ENCODE peak calls at places on chromosome 11, in five cellular contexts. One of them, this sample, is unnamed.

GRCh38 chr11:17538054-17538453 is 6.2 kb downstream of the USH1C start:
- DNase-seq in pancreas: no peak
- DNase-seq in foreskin fibroblast: no peak
- DNase-seq in Caco-2: no peak
- DNase-seq in brain microvascular endothelial cell: no peak
- DNase-seq in this sample: no peak

GRCh38 chr11:114397349-114397982 is 2.8 kb downstream of the C11orf71 start:
- DNase-seq in Caco-2: no peak
- DNase-seq in pancreas: no peak
- DNase-seq in foreskin fibroblast: peak; percentile 26
- DNase-seq in brain microvascular endothelial cell: no peak
- DNase-seq in this sample: no peak

GRCh38 chr11:114762437-114762836 is 84.1 kb downstream of the NXPE2 start:
- DNase-seq in brain microvascular endothelial cell: peak; percentile 47
- DNase-seq in Caco-2: peak; percentile 81
- DNase-seq in pancreas: peak; percentile 74
- DNase-seq in foreskin fibroblast: peak; percentile 43
- DNase-seq in this sample: peak; percentile 28

GRCh38 chr11:18775492-18776292 is 15.9 kb downstream of the PTPN5 start:
- DNase-seq in foreskin fibroblast: peak; percentile 70
- DNase-seq in brain microvascular endothelial cell: peak; percentile 52
- DNase-seq in Caco-2: peak; percentile 85
- DNase-seq in pancreas: peak; percentile 84
- DNase-seq in this sample: no peak

GRCh38 chr11:131924446-131925240 is 554.2 kb downstream of the NTM start:
- DNase-seq in foreskin fibroblast: peak; percentile 40
- DNase-seq in pancreas: no peak
- DNase-seq in Caco-2: no peak
- DNase-seq in brain microvascular endothelial cell: peak; percentile 59
- DNase-seq in this sample: peak; percentile 49

GRCh38 chr11:116695657-116696254 is 77.0 kb downstream of the BUD13 start:
- DNase-seq in Caco-2: no peak
- DNase-seq in foreskin fibroblast: no peak
- DNase-seq in pancreas: no peak
- DNase-seq in brain microvascular endothelial cell: no peak
- DNase-seq in this sample: no peak

GRCh38 chr11:9386901-9387300 is 2.4 kb downstream of the IPO7 start:
- DNase-seq in Caco-2: no peak
- DNase-seq in foreskin fibroblast: no peak
- DNase-seq in brain microvascular endothelial cell: no peak
- DNase-seq in pancreas: no peak
- DNase-seq in this sample: no peak

GRCh38 chr11:95605271-95605940 is 184.2 kb downstream of the FAM76B start:
- DNase-seq in Caco-2: no peak
- DNase-seq in pancreas: no peak
- DNase-seq in brain microvascular endothelial cell: no peak
- DNase-seq in foreskin fibroblast: no peak
- DNase-seq in this sample: no peak

GRCh38 chr11:1841511-1842148 is 2.8 kb downstream of the TNNI2 start:
- DNase-seq in brain microvascular endothelial cell: no peak
- DNase-seq in Caco-2: no peak
- DNase-seq in foreskin fibroblast: no peak
- DNase-seq in pancreas: peak; percentile 79
- DNase-seq in this sample: no peak

GRCh38 chr11:128725630-128726461 is 32.0 kb downstream of the FLI1 start:
- DNase-seq in Caco-2: no peak
- DNase-seq in pancreas: no peak
- DNase-seq in foreskin fibroblast: peak; percentile 47
- DNase-seq in brain microvascular endothelial cell: no peak
- DNase-seq in this sample: no peak

GRCh38 chr11:8613036-8613435 is 19.0 kb upstream of the STK33 start:
- DNase-seq in Caco-2: no peak
- DNase-seq in foreskin fibroblast: no peak
- DNase-seq in brain microvascular endothelial cell: no peak
- DNase-seq in pancreas: no peak
- DNase-seq in this sample: no peak

GRCh38 chr11:122803306-122803705 is 35.0 kb upstream of the CRTAM start:
- DNase-seq in foreskin fibroblast: peak; percentile 94
- DNase-seq in pancreas: no peak
- DNase-seq in brain microvascular endothelial cell: peak; percentile 64
- DNase-seq in Caco-2: no peak
- DNase-seq in this sample: no peak

GRCh38 chr11:118791015-118791960 is at the start of gene DDX6:
- DNase-seq in foreskin fibroblast: peak; percentile 96
- DNase-seq in pancreas: peak; percentile 98
- DNase-seq in Caco-2: peak; percentile 98
- DNase-seq in brain microvascular endothelial cell: peak; percentile 83
- DNase-seq in this sample: peak; percentile 63

GRCh38 chr11:20355221-20356219 is 8.0 kb upstream of the HTATIP2 start:
- DNase-seq in pancreas: no peak
- DNase-seq in brain microvascular endothelial cell: peak; percentile 60
- DNase-seq in foreskin fibroblast: peak; percentile 83
- DNase-seq in Caco-2: peak; percentile 70
- DNase-seq in this sample: peak; percentile 27

GRCh38 chr11:62048101-62048500 is 75.7 kb upstream of the INCENP start:
- DNase-seq in Caco-2: no peak
- DNase-seq in pancreas: no peak
- DNase-seq in foreskin fibroblast: peak; percentile 38
- DNase-seq in brain microvascular endothelial cell: no peak
- DNase-seq in this sample: no peak

GRCh38 chr11:83784419-83784818 is 498.3 kb upstream of the CCDC90B start:
- DNase-seq in brain microvascular endothelial cell: no peak
- DNase-seq in pancreas: no peak
- DNase-seq in Caco-2: no peak
- DNase-seq in foreskin fibroblast: no peak
- DNase-seq in this sample: no peak

GRCh38 chr11:83779876-83780275 is 493.7 kb upstream of the CCDC90B start:
- DNase-seq in Caco-2: no peak
- DNase-seq in pancreas: no peak
- DNase-seq in brain microvascular endothelial cell: no peak
- DNase-seq in foreskin fibroblast: no peak
- DNase-seq in this sample: no peak

GRCh38 chr11:83773950-83774880 is 488.0 kb upstream of the CCDC90B start:
- DNase-seq in brain microvascular endothelial cell: peak; percentile 8
- DNase-seq in pancreas: no peak
- DNase-seq in Caco-2: no peak
- DNase-seq in foreskin fibroblast: no peak
- DNase-seq in this sample: no peak

GRCh38 chr11:83782329-83782728 is 496.2 kb upstream of the CCDC90B start:
- DNase-seq in brain microvascular endothelial cell: no peak
- DNase-seq in pancreas: no peak
- DNase-seq in foreskin fibroblast: no peak
- DNase-seq in Caco-2: no peak
- DNase-seq in this sample: no peak

GRCh38 chr11:83778598-83778997 is 492.4 kb upstream of the CCDC90B start:
- DNase-seq in Caco-2: no peak
- DNase-seq in foreskin fibroblast: no peak
- DNase-seq in brain microvascular endothelial cell: no peak
- DNase-seq in pancreas: no peak
- DNase-seq in this sample: no peak
- TF ChIP-seq CTCF in Caco-2: no peak
- TF ChIP-seq CTCF in foreskin fibroblast: no peak
- TF ChIP-seq CTCF in brain microvascular endothelial cell: no peak
- TF ChIP-seq CTCF in pancreas: no peak
- TF ChIP-seq CTCF in this sample: no peak

GRCh38 chr11:108666373-108666772 is 1.5 kb downstream of the DDX10 start:
- DNase-seq in foreskin fibroblast: peak; percentile 17
- DNase-seq in brain microvascular endothelial cell: no peak
- DNase-seq in pancreas: no peak
- DNase-seq in Caco-2: peak; percentile 39
- DNase-seq in this sample: no peak

GRCh38 chr11:108663154-108663877 is 1.6 kb upstream of the DDX10 start:
- DNase-seq in Caco-2: no peak
- DNase-seq in foreskin fibroblast: no peak
- DNase-seq in pancreas: no peak
- DNase-seq in brain microvascular endothelial cell: no peak
- DNase-seq in this sample: no peak

GRCh38 chr11:108662700-108663099 is 2.2 kb upstream of the DDX10 start:
- DNase-seq in pancreas: no peak
- DNase-seq in Caco-2: no peak
- DNase-seq in foreskin fibroblast: no peak
- DNase-seq in brain microvascular endothelial cell: no peak
- DNase-seq in this sample: no peak

GRCh38 chr11:108664730-108665525 is at the start of gene DDX10:
- DNase-seq in pancreas: peak; percentile 99
- DNase-seq in foreskin fibroblast: peak; percentile 99
- DNase-seq in brain microvascular endothelial cell: peak; percentile 97
- DNase-seq in Caco-2: peak; percentile 100
- DNase-seq in this sample: peak; percentile 98

GRCh38 chr11:108664241-108664640 is 628 bp upstream of the DDX10 start:
- DNase-seq in Caco-2: no peak
- DNase-seq in foreskin fibroblast: no peak
- DNase-seq in brain microvascular endothelial cell: no peak
- DNase-seq in pancreas: no peak
- DNase-seq in this sample: no peak
- H3K4me3 ChIP-seq in Caco-2: peak overlapping the region; percentile 35
- H3K4me3 ChIP-seq in foreskin fibroblast: peak overlapping the region; percentile 52
- H3K4me3 ChIP-seq in brain microvascular endothelial cell: peak overlapping the region; percentile 46
- H3K4me3 ChIP-seq in pancreas: peak overlapping the region; percentile 64
- H3K4me3 ChIP-seq in this sample: peak overlapping the region; percentile 80

GRCh38 chr11:110379936-110380335 is 49.8 kb upstream of the FDX1 start:
- DNase-seq in Caco-2: no peak
- DNase-seq in brain microvascular endothelial cell: no peak
- DNase-seq in pancreas: no peak
- DNase-seq in foreskin fibroblast: no peak
- DNase-seq in this sample: no peak

GRCh38 chr11:110379261-110379660 is 50.5 kb upstream of the FDX1 start:
- DNase-seq in pancreas: no peak
- DNase-seq in brain microvascular endothelial cell: no peak
- DNase-seq in foreskin fibroblast: no peak
- DNase-seq in Caco-2: peak; percentile 70
- DNase-seq in this sample: no peak

GRCh38 chr11:110374921-110375320 is 54.8 kb upstream of the FDX1 start:
- DNase-seq in brain microvascular endothelial cell: no peak
- DNase-seq in foreskin fibroblast: peak; percentile 48
- DNase-seq in pancreas: no peak
- DNase-seq in Caco-2: no peak
- DNase-seq in this sample: no peak

GRCh38 chr11:110377451-110377850 is 52.3 kb upstream of the FDX1 start:
- DNase-seq in brain microvascular endothelial cell: no peak
- DNase-seq in foreskin fibroblast: no peak
- DNase-seq in pancreas: no peak
- DNase-seq in Caco-2: no peak
- DNase-seq in this sample: no peak

DNA sequence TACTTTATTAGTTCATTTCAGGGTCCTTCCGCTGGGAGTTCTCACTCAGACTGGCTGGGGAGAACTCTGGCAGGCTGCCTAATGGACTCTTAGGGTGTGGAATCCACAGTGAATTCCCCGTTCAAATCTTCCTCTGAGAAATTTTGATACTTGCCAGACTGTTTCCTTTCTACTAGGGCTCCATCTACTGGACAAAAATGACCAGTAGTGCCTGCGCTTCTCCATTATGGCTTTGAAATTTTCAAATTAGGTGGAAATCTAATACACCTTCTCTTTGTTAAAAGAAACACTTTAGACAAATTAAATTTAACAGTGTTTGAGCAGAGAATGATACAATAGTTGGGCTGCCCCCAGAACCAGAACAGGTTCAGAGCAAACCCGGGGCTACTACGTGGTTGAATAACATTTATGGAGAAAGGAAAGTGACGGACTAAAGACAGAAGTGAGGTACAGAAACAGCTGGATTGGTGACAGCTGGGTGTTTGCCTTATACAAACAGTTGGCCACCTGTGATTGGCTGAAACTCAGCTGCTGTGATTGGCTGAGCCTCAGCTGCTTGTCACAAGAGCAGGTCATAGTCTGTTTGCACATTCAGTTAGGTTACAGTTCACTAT is 52.9 kb upstream of the FDX1 start:
- DNase-seq in pancreas: peak; percentile 68
- DNase-seq in brain microvascular endothelial cell: peak; percentile 85
- DNase-seq in foreskin fibroblast: peak; percentile 88
- DNase-seq in Caco-2: peak; percentile 88
- DNase-seq in this sample: peak; percentile 92
- TF ChIP-seq CTCF in pancreas: peak; percentile 61
- TF ChIP-seq CTCF in brain microvascular endothelial cell: peak; percentile 80
- TF ChIP-seq CTCF in foreskin fibroblast: peak; percentile 82
- TF ChIP-seq CTCF in Caco-2: peak; percentile 93
- TF ChIP-seq CTCF in this sample: peak; percentile 77

DNA sequence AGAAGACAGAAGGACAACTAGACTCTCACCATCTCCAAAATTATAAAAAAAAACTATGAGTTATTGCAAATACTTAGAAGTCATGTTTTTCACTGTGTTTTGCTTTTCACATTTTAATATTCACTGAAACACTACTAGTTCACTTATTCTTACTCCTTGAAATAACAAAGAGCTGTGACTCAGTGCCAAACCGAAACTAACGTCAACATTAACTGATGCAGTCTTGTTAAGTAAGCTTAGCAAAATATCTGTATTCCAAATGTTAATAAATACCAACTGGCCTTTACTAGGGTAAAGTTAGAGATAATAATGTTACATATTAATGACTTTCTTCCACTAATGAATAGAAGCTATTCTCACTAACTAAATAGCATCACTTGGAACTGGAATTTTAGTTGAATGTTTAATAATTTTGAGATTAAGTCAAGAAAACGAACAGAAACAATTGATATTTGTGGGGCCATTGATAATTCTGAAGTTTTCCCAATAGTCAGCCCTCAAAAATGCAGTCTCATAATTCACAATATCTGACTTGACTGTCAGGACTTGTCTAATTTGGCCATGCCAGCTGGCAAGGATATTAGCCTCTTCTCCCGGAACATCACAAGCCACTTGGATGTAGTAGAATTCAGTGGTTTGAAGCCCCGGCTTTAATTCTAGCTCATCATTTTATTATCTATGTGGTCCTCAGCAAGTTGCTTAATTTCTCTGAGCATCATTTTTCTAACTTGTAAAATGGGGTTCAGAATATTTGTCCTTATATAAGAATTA is 230.1 kb upstream of the DDI1 start:
- DNase-seq in foreskin fibroblast: peak; percentile 85
- DNase-seq in brain microvascular endothelial cell: peak; percentile 84
- DNase-seq in Caco-2: no peak
- DNase-seq in pancreas: no peak
- DNase-seq in this sample: peak; percentile 82
- H3K4me3 ChIP-seq in foreskin fibroblast: no peak overlapping the region
- H3K4me3 ChIP-seq in brain microvascular endothelial cell: no peak overlapping the region
- H3K4me3 ChIP-seq in Caco-2: no peak overlapping the region
- H3K4me3 ChIP-seq in pancreas: no peak overlapping the region
- H3K4me3 ChIP-seq in this sample: no peak overlapping the region

GRCh38 chr11:36953986-36954385 is 355.9 kb upstream of the RAG2 start:
- DNase-seq in pancreas: no peak
- DNase-seq in Caco-2: no peak
- DNase-seq in brain microvascular endothelial cell: no peak
- DNase-seq in foreskin fibroblast: peak; percentile 1
- DNase-seq in this sample: peak; percentile 6

GRCh38 chr11:36945384-36945783 is 347.3 kb upstream of the RAG2 start:
- DNase-seq in pancreas: no peak
- DNase-seq in foreskin fibroblast: peak; percentile 4
- DNase-seq in brain microvascular endothelial cell: no peak
- DNase-seq in Caco-2: no peak
- DNase-seq in this sample: no peak

GRCh38 chr11:36948445-36949171 is 350.6 kb upstream of the RAG2 start:
- DNase-seq in Caco-2: no peak
- DNase-seq in foreskin fibroblast: no peak
- DNase-seq in brain microvascular endothelial cell: no peak
- DNase-seq in pancreas: no peak
- DNase-seq in this sample: no peak
- TF ChIP-seq CTCF in Caco-2: no peak
- TF ChIP-seq CTCF in foreskin fibroblast: no peak
- TF ChIP-seq CTCF in brain microvascular endothelial cell: no peak
- TF ChIP-seq CTCF in pancreas: no peak
- TF ChIP-seq CTCF in this sample: no peak

GRCh38 chr11:10898763-10899541 is 41.1 kb upstream of the ZBED5 start:
- DNase-seq in pancreas: no peak
- DNase-seq in brain microvascular endothelial cell: no peak
- DNase-seq in Caco-2: no peak
- DNase-seq in foreskin fibroblast: peak; percentile 94
- DNase-seq in this sample: no peak
- H3K4me3 ChIP-seq in pancreas: no peak overlapping the region
- H3K4me3 ChIP-seq in brain microvascular endothelial cell: peak overlapping the region; percentile 13
- H3K4me3 ChIP-seq in Caco-2: no peak overlapping the region
- H3K4me3 ChIP-seq in foreskin fibroblast: peak overlapping the region; percentile 36
- H3K4me3 ChIP-seq in this sample: no peak overlapping the region

This sample was measured in astrocyte of the cerebellum.